ENCODE peak calls at places on chromosomes 12 and 14, in five cellular contexts. L is Peyer's patch, O is left ventricle myocardium inferior, M is A549, R is GM23338. J is an unnamed sample. For H3K4me1, the result is how much of the 10 kb centered on the place peaks cover.

GRCh38 chr12:25377475-25378179 is 126.9 kb upstream of the KRAS start:
- DNase-seq in L (no peak), O (no peak), M (no peak), R (no peak), J (no peak)

GRCh38 chr12:72072613-72073212 is 134.1 kb downstream of the TPH2 start:
- DNase-seq in L (no peak), O (no peak), M (no peak), R (no peak), J (no peak)

GRCh38 chr12:11779286-11779685 is 129.8 kb downstream of the ETV6 start:
- DNase-seq in L (no peak), O (no peak), M (no peak), R (no peak), J (no peak)

GRCh38 chr12:8145754-8146415 is 10.9 kb upstream of the ZNF705A start:
- DNase-seq in L (no peak), O (peak), M (no peak), R (peak), J (no peak)

GRCh38 chr12:40727774-40728483 is 35.7 kb downstream of the CNTN1 start:
- DNase-seq in L (no peak), O (no peak), M (peak), R (no peak), J (no peak)

GRCh38 chr14:22184157-22185025 is 404.6 kb downstream of the DAD1 start:
- DNase-seq in L (no peak), O (no peak), M (no peak), R (no peak), J (no peak)

GRCh38 chr14:69323266-69323966 is 63.5 kb downstream of the GALNT16 start:
- DNase-seq in L (peak), O (no peak), M (no peak), R (no peak), J (peak)

GRCh38 chr12:101564912-101565311 is 29.9 kb upstream of the MYBPC1 start:
- DNase-seq in L (no peak), O (no peak), M (no peak), R (peak), J (no peak)

GRCh38 chr12:67415473-67415872 is 146.3 kb downstream of the CAND1 start:
- DNase-seq in L (no peak), O (no peak), M (no peak), R (peak), J (no peak)

GRCh38 chr12:71756054-71756675 is 1.5 kb downstream of the RAB21 start:
- DNase-seq in L (no peak), O (no peak), M (no peak), R (no peak), J (no peak)

GRCh38 chr12:124007356-124007755 is 34.3 kb downstream of the ZNF664 start:
- DNase-seq in L (no peak), O (no peak), M (no peak), R (no peak), J (no peak)

GRCh38 chr12:107560194-107560905 is 125.2 kb upstream of the PWP1 start:
- DNase-seq in L (no peak), O (no peak), M (no peak), R (peak), J (no peak)

GRCh38 chr14:77290705-77291104 is 19.7 kb upstream of the NGB start:
- DNase-seq in L (no peak), O (no peak), M (no peak), R (peak), J (no peak)

GRCh38 chr14:63205850-63206249 is 1.6 kb downstream of the RHOJ start:
- DNase-seq in L (no peak), O (no peak), M (no peak), R (no peak), J (no peak)

GRCh38 chr14:92529895-92530294 is 16.3 kb downstream of the RIN3 start:
- DNase-seq in L (no peak), O (no peak), M (no peak), R (no peak), J (no peak)

GRCh38 chr14:60509438-60510253 is 700 bp downstream of the SIX6 start:
- DNase-seq in L (no peak), O (no peak), M (no peak), R (peak), J (no peak)

GRCh38 chr12:66236969-66237368 is 48.0 kb downstream of the IRAK3 start:
- DNase-seq in L (no peak), O (no peak), M (no peak), R (no peak), J (no peak)

GRCh38 chr12:51686727-51687126 is 95.7 kb downstream of the SCN8A start:
- DNase-seq in L (no peak), O (no peak), M (no peak), R (no peak), J (no peak)

GRCh38 chr12:97027482-97027881 is 120.4 kb downstream of the NEDD1 start:
- DNase-seq in L (no peak), O (no peak), M (no peak), R (no peak), J (no peak)

GRCh38 chr14:102798926-102799325 is 21.7 kb downstream of the TRAF3 start:
- DNase-seq in L (no peak), O (no peak), M (no peak), R (no peak), J (no peak)

GRCh38 chr12:50240792-50241114 is 42.6 kb downstream of the LIMA1 start:
- DNase-seq in L (no peak), O (no peak), M (no peak), R (no peak), J (no peak)

DNA sequence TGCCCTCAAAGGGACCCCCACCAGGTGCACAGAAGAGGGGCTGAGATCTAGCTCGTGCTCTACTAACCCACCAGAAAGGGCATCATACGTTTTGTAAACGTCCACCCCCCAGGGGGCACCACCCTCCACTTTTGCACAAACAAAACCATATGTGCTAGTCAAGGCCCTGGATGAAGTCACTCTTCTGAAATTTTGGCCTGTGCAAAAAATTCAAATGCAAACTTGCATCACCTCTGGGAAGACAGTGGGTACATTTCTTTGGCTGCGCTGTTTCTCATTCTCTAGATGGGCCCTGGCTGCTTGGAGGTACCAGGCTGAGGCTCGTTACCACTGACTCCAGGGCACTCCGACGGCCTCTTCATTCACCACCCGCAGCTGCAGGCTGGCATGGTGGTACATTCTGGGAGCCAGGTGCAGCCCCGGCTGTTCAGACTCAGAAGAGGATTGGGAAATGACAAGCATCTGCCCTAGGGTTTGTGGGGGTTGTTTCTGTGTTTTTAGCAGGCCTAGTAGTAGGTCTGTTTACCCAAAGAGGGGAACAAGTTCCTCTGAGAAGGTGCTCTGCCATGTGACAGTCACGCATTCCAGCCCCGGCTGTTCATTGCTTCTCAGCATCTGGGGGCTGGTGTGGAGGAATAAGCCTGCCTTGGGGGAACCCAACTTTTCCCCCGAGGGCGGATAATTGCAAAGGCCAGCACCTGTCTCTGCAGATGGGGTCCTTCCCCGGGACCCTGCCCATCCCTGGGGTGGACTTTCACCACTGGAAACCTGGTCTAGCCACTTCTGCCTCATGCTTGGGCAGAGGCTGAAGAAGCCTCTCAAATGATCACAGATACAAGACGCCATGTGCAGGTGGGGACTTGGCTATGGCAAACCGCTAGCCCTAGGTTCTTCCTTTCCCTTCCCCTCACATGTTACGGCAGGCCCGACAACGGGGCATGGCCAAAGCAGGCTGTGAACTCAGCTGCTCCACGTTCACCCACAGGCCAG is 147.6 kb downstream of the DPF3 start:
- DNase-seq in L (no peak), O (no peak), M (no peak), R (no peak), J (no peak)
- TF ChIP-seq CTCF in L (no peak), O (peak), M (no peak), R (no peak), J (no peak)

DNA sequence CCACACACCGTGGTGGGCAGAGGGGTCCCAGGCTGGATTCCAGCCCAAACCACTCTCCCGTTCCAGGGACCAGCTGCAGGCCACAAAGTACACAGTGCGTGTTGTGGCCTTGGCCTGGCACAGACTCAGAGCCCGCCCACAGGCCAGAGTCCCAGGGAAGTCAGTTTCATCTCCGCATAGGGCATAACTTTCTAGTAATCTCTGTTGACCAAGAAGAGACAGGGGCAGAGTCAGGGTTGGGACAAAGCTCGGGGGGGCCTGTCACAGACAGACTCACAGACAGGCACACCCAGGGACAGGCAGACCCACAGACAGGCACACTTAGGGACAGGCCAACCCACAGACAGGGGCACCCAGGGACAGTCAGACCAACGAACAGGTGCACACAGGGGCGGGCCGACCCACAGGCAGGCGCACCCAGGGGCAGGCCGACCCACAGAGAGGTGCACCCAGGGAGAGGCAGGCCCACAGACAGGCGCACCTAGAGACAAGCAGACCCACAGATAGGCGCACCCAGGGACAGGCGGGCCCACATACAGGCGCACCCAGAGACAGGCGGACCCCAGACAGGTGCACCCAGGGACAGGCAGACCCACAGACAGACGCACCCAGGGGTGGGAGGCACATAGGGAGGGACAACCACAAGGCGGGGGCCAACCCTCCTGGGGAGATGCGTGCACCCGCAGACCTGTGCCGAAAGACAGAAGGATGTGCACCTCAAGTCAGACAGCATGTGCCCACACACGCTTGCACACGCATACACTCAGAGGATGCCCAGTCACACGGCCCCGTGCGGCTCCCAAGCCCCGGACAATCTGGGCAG is 323.3 kb upstream of the RTL1 start:
- DNase-seq in L (no peak), O (no peak), M (no peak), R (no peak), J (no peak)
- H3K4me1 ChIP-seq in L (under half), O (under half), M (under half), R (under half), J (under half)

GRCh38 chr14:95039993-95040348 is 117.4 kb downstream of the DICER1 start:
- DNase-seq in L (peak), O (no peak), M (no peak), R (no peak), J (peak)

GRCh38 chr14:95041477-95042020 is 115.8 kb downstream of the DICER1 start:
- DNase-seq in L (peak), O (no peak), M (no peak), R (no peak), J (no peak)

GRCh38 chr14:95039259-95039992 is 117.9 kb downstream of the DICER1 start:
- DNase-seq in L (no peak), O (no peak), M (no peak), R (no peak), J (peak)

GRCh38 chr14:95038521-95039250 is 118.6 kb downstream of the DICER1 start:
- DNase-seq in L (peak), O (no peak), M (no peak), R (no peak), J (peak)

DNA sequence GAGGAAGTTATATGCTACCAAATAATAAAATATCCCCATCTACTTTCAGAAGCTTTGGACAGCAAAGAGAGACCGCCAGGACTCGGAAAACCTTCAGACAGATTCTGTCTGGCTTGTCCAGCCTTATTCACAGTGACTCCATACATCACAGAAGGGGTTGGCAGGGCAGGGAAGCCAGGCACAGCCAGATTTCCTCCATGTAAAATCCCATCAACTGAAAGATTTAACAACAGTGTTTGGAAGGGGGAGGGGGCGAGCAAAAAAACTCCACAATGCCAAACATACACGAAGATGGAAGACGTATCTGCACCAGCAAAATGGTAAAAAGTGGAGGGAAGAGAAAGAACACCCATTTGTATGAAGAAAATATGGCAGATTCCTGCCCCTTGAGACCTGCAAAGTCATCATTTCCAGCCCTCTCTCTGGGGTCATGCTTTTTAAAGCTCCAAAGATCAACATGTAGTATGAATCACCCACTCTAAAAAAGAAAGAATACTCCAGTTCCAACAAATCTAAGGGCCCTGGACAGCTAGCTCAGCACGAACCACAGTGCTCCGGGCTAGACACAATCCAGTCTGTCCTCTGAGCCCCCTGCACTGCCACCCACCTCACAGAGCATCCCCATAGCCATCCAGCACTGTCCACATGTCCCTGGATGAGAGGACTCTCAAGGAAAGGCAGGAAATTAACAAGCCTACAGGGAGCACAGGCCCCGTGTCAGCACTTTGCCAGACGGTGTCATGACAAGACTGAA is 116.4 kb downstream of the DICER1 start:
- DNase-seq in L (peak), O (no peak), M (no peak), R (no peak), J (peak)
- H3K4me3 ChIP-seq in L (no peak), O (no peak), M (no peak), R (no peak), J (no peak)

DNA sequence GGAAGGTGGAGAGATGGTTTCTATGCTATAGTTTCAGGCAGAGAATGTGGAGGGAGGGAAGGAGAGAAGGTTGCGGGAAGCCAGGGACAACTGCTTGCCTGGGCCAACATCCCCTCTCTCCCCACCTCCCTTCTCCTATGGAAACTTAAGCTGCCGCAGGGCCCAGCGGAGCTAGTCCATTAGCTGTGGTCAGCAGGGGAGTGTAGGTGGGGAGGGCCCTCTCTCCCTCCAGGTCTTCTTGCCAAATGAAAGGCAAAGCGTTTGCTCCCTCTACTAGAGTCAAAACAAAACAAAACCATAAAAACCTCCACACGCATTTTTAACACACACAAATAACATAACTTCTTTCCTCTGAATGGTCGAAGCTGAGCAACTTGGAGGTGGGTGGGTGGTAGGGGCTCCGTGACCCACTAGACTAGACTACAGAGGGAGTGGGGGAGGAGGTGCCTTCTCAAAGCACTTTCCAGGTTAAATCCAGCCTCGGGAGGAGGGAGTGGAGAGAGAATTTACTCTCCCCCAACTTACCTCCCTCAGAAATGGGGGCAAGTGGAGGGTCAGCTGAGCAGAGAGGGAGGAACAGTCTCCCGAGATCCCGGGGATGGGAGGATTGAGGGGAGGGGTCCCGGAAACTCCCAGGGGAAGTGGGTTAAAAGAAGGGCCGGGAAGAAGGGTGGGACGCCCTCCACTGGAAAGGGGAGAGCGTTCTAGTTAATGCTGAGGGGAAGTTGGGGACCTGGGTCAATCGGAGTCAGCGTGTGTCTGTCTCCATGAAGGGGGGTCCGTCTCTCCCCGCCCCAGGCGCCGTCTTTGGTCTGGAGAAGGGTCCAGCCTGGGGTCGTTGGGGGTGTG is 4.6 kb upstream of the CACNB3 start:
- DNase-seq in L (no peak), O (no peak), M (no peak), R (peak), J (no peak)
- TF ChIP-seq CTCF in L (no peak), O (no peak), M (no peak), R (no peak), J (no peak)

DNA sequence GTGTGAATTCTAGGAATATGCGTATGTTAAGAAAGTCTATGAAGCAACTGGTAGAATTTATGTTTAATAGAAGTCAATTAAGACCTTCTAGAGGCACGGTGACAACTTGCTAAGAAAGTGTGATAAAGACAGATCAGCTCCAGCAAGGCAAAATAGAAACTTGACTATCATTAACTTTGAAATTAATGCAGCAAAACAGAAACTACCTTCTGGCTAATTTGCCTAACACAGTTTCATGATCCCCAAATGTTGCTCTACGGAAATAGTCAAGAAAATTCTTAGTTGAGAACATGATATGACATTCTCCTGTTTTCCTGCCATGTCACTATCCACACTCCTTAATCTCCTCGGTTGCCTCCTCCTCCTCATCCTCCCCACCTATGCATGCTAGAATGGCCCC is 4.2 kb downstream of the DENND5B start:
- DNase-seq in L (no peak), O (no peak), M (no peak), R (no peak), J (no peak)
- H3K4me1 ChIP-seq in L (under half), O (half or more), M (half or more), R (under half), J (under half)